ENCODE peak calls at places on chromosomes 3 and 15, in eight cellular contexts. Q is brain microvascular endothelial cell, T is uterus, Z is fibroblast of lung, K is B cell, I is OCI-LY7, L is endothelial cell, W is lower leg skin. G is an unnamed sample.

GRCh38 chr3:184559336-184559735 is 2.2 kb upstream of the EPHB3 start:
- DNase-seq in Q (no peak), T (no peak), Z (no peak), K (no peak), I (no peak), L (no peak), W (no peak), G (no peak)

GRCh38 chr3:151770941-151771340 is 37.2 kb downstream of the AADACL2 start:
- DNase-seq in Q (peak), T (peak), Z (peak), K (no peak), I (no peak), L (no peak), W (no peak), G (no peak)

GRCh38 chr15:89098281-89098680 is 10.0 kb downstream of the ABHD2 start:
- DNase-seq in Q (no peak), T (no peak), Z (no peak), K (no peak), I (no peak), L (no peak), W (no peak), G (no peak)

GRCh38 chr3:119703900-119704531 is 1.2 kb downstream of the CFAP91 start:
- DNase-seq in Q (no peak), T (no peak), Z (no peak), K (no peak), I (no peak), L (no peak), W (no peak), G (no peak)

GRCh38 chr15:43954181-43954621 is 127.4 kb downstream of the WDR76 start:
- DNase-seq in Q (no peak), T (no peak), Z (peak), K (no peak), I (no peak), L (no peak), W (no peak), G (peak)

GRCh38 chr15:70137975-70138374 is 40.3 kb upstream of the TLE3 start:
- DNase-seq in Q (no peak), T (no peak), Z (no peak), K (no peak), I (no peak), L (no peak), W (no peak), G (no peak)

GRCh38 chr3:168026764-168027163 is 69.0 kb downstream of the GOLIM4 start:
- DNase-seq in Q (no peak), T (no peak), Z (no peak), K (no peak), I (no peak), L (no peak), W (no peak), G (no peak)

GRCh38 chr15:85485956-85486567 is 105.7 kb downstream of the AKAP13 start:
- DNase-seq in Q (peak), T (peak), Z (peak), K (peak), I (peak), L (peak), W (peak), G (peak)

GRCh38 chr15:73265536-73266153 is 103.1 kb downstream of the HCN4 start:
- DNase-seq in Q (peak), T (peak), Z (peak), K (peak), I (peak), L (peak), W (peak), G (peak)

GRCh38 chr3:119428538-119428937 is 34.9 kb downstream of the TMEM39A start:
- DNase-seq in Q (no peak), T (no peak), Z (no peak), K (no peak), I (peak), L (no peak), W (no peak), G (peak)

GRCh38 chr3:18372786-18373405 is 52.2 kb downstream of the SATB1 start:
- DNase-seq in Q (no peak), T (no peak), Z (no peak), K (no peak), I (no peak), L (no peak), W (no peak), G (peak)

GRCh38 chr3:47613723-47614122 is 35.1 kb upstream of the CSPG5 start:
- DNase-seq in Q (peak), T (no peak), Z (peak), K (peak), I (peak), L (no peak), W (no peak), G (no peak)

GRCh38 chr3:196837819-196838420 is 29.8 kb upstream of the SENP5 start:
- DNase-seq in Q (peak), T (peak), Z (peak), K (peak), I (peak), L (peak), W (peak), G (peak)

GRCh38 chr3:17938313-17938712 is 195.9 kb upstream of the TBC1D5 start:
- DNase-seq in Q (no peak), T (no peak), Z (no peak), K (no peak), I (no peak), L (no peak), W (no peak), G (no peak)

GRCh38 chr3:45322616-45323015 is 65.8 kb upstream of the LARS2 start:
- DNase-seq in Q (no peak), T (no peak), Z (no peak), K (no peak), I (no peak), L (no peak), W (no peak), G (no peak)

GRCh38 chr3:43998841-43999805 is 242.6 kb upstream of the TOPAZ1 start:
- DNase-seq in Q (peak), T (no peak), Z (peak), K (peak), I (peak), L (peak), W (no peak), G (peak)

GRCh38 chr15:101390462-101390861 is 95.4 kb upstream of the SNRPA1 start:
- DNase-seq in Q (no peak), T (no peak), Z (no peak), K (no peak), I (no peak), L (no peak), W (no peak), G (no peak)

GRCh38 chr15:80778964-80779657 is at the start of gene CEMIP:
- DNase-seq in Q (peak), T (peak), Z (peak), K (peak), I (no peak), L (peak), W (peak), G (peak)

GRCh38 chr3:111070772-111071256 is 802 bp upstream of the NECTIN3 start:
- DNase-seq in Q (peak), T (no peak), Z (no peak), K (peak), I (no peak), L (no peak), W (peak), G (peak)

GRCh38 chr3:126121632-126122031 is 37.7 kb upstream of the SLC41A3 start:
- DNase-seq in Q (no peak), T (no peak), Z (no peak), K (no peak), I (no peak), L (no peak), W (no peak), G (no peak)

GRCh38 chr3:100316656-100317069 is 17.9 kb upstream of the NIT2 start:
- DNase-seq in Q (peak), T (peak), Z (peak), K (peak), I (peak), L (peak), W (peak), G (peak)

GRCh38 chr3:16740531-16740930 is 135.3 kb upstream of the DAZL start:
- DNase-seq in Q (no peak), T (no peak), Z (peak), K (no peak), I (no peak), L (no peak), W (no peak), G (no peak)

GRCh38 chr3:196645091-196645490 is 5.6 kb downstream of the NRROS start:
- DNase-seq in Q (no peak), T (no peak), Z (no peak), K (no peak), I (no peak), L (no peak), W (no peak), G (peak)

GRCh38 chr3:50184242-50184978 is 7.0 kb upstream of the GNAT1 start:
- DNase-seq in Q (no peak), T (no peak), Z (no peak), K (no peak), I (no peak), L (no peak), W (no peak), G (no peak)

GRCh38 chr3:59772416-59773408 is 722.9 kb upstream of the CFAP20DC start:
- DNase-seq in Q (no peak), T (no peak), Z (no peak), K (peak), I (no peak), L (no peak), W (no peak), G (peak)

GRCh38 chr3:46221368-46221767 is 13.3 kb upstream of the CCR1 start:
- DNase-seq in Q (no peak), T (no peak), Z (no peak), K (peak), I (no peak), L (no peak), W (no peak), G (no peak)

GRCh38 chr3:10817506-10817905 is 1.5 kb downstream of the SLC6A11 start:
- DNase-seq in Q (no peak), T (no peak), Z (no peak), K (no peak), I (no peak), L (no peak), W (no peak), G (no peak)

GRCh38 chr3:110894574-110894973 is 177.0 kb upstream of the NECTIN3 start:
- DNase-seq in Q (no peak), T (no peak), Z (no peak), K (no peak), I (no peak), L (no peak), W (no peak), G (no peak)

GRCh38 chr15:56031836-56032235 is 38.4 kb upstream of the NEDD4 start:
- DNase-seq in Q (no peak), T (no peak), Z (no peak), K (no peak), I (no peak), L (no peak), W (no peak), G (no peak)

GRCh38 chr3:152969557-152970300 is 134.8 kb downstream of the P2RY1 start:
- DNase-seq in Q (peak), T (no peak), Z (peak), K (no peak), I (no peak), L (no peak), W (no peak), G (no peak)

GRCh38 chr3:139629033-139629432 is 48.7 kb downstream of the NMNAT3 start:
- DNase-seq in Q (peak), T (no peak), Z (no peak), K (no peak), I (peak), L (no peak), W (no peak), G (peak)

GRCh38 chr3:191873741-191874140 is 412.8 kb downstream of the PYDC2 start:
- DNase-seq in Q (no peak), T (no peak), Z (no peak), K (no peak), I (no peak), L (no peak), W (no peak), G (no peak)

GRCh38 chr3:14403636-14404395 is 1.4 kb downstream of the SLC6A6 start:
- DNase-seq in Q (no peak), T (peak), Z (no peak), K (no peak), I (no peak), L (no peak), W (peak), G (no peak)

GRCh38 chr3:45890405-45890804 is 4.1 kb downstream of the CCR9 start:
- DNase-seq in Q (no peak), T (no peak), Z (no peak), K (peak), I (peak), L (no peak), W (no peak), G (peak)

GRCh38 chr3:52704611-52705437 is 767 bp downstream of the GLT8D1 start:
- DNase-seq in Q (peak), T (no peak), Z (peak), K (peak), I (peak), L (peak), W (peak), G (peak)

GRCh38 chr3:184656991-184657669 is 54.7 kb downstream of the MAGEF1 start:
- DNase-seq in Q (peak), T (no peak), Z (peak), K (no peak), I (no peak), L (no peak), W (no peak), G (peak)

GRCh38 chr15:63461230-63461629 is 43.2 kb upstream of the USP3 start:
- DNase-seq in Q (no peak), T (no peak), Z (no peak), K (no peak), I (no peak), L (peak), W (no peak), G (no peak)
- TF ChIP-seq CTCF in Q (peak), T (no peak), Z (no peak), K (no peak), I (no peak), L (no peak), W (no peak), G (no peak)

DNA sequence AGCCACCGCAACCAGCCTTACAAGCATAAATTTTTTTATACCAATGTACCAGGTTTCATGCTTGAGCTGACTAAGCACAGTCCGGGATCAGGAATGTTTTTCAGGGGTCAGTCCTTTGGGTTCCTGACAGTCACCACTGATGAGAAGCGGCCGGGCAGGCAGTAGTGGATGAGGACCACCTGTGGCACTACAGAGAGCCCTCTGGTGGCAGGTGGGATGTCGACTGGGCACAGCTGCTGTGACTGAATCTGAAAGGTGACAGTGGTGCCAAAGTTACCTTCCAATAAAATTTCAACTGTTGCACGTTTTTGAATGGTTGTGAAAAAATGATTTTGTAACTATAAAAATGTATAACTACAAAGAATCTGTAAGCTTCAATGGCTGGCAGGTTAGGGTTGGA is 34.0 kb downstream of the TPRA1 start:
- DNase-seq in Q (no peak), T (no peak), Z (no peak), K (no peak), I (no peak), L (no peak), W (no peak), G (no peak)
- TF ChIP-seq CTCF in Q (peak), T (no peak), Z (no peak), K (no peak), I (peak), L (peak), W (no peak), G (no peak)

GRCh38 chr15:65258863-65259262 is 27.8 kb downstream of the PARP16 start:
- DNase-seq in Q (no peak), T (peak), Z (no peak), K (no peak), I (no peak), L (no peak), W (peak), G (no peak)
- TF ChIP-seq CTCF in Q (no peak), T (no peak), Z (no peak), K (no peak), I (no peak), L (no peak), W (no peak), G (no peak)

GRCh38 chr3:3992312-3992874 is 193.2 kb downstream of the LRRN1 start:
- DNase-seq in Q (no peak), T (no peak), Z (no peak), K (no peak), I (no peak), L (no peak), W (no peak), G (no peak)

GRCh38 chr3:4001976-4002375 is 202.7 kb downstream of the LRRN1 start:
- DNase-seq in Q (no peak), T (no peak), Z (no peak), K (no peak), I (no peak), L (no peak), W (no peak), G (no peak)

GRCh38 chr3:3998140-3998977 is 199.1 kb downstream of the LRRN1 start:
- DNase-seq in Q (peak), T (no peak), Z (peak), K (peak), I (peak), L (peak), W (no peak), G (peak)
- TF ChIP-seq CTCF in Q (peak), T (no peak), Z (no peak), K (peak), I (peak), L (peak), W (no peak), G (peak)

DNA sequence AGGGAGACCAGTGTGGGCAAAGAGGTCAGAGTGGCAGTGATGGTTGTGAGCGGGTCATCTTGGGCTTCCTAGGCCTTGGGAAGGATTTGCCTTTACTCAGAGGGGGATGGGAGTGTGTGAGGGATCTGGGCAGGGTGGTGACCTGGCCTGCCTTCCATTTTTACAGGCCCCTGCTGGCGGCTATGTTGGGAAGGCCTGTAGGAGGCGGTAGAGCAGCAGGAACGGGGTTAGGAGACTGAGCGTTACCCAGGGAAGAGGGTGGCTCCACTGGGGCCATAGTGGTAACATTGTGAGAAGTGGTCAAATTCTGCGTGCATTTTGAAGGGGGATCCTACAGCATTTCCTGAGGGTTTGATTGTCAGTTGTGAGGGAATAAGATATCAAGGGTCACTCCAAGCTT is 307.3 kb upstream of the CTDSPL start:
- DNase-seq in Q (no peak), T (no peak), Z (no peak), K (no peak), I (no peak), L (no peak), W (no peak), G (no peak)
- TF ChIP-seq CTCF in Q (no peak), T (no peak), Z (no peak), K (no peak), I (peak), L (no peak), W (no peak), G (no peak)

DNA sequence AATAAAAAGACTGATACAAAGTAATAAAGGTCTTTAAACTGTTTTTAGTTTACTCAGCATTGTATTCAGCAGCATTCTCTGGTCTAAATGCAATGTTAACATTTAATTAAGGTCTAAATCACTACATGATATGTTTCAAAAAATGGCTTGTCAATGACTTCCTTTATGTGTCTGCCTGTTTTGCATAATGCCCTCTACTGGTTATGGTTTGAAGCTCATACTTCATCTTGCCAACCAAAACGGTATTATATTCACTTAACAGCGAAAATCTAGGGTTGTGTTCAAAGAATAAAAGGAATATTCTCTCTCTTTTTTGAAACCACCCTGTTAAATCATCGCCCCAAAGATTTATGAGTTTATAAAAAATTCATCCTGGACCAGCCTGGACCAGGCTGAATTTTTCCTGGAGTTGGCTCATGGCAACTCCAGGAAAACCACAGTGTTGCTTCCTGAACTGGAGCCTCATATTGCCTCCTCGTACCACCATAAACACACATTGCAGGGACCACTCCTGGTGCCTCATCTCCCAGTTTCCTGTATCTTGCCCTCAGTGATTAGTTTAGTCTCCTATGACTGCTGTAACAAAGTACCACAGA is 6.7 kb upstream of the NCEH1 start:
- DNase-seq in Q (no peak), T (no peak), Z (no peak), K (peak), I (peak), L (no peak), W (no peak), G (no peak)
- TF ChIP-seq CTCF in Q (peak), T (no peak), Z (no peak), K (no peak), I (peak), L (no peak), W (no peak), G (peak)

GRCh38 chr3:181176610-181177009 is 187.1 kb upstream of the DNAJC19 start:
- DNase-seq in Q (peak), T (no peak), Z (peak), K (peak), I (peak), L (peak), W (peak), G (peak)
- TF ChIP-seq CTCF in Q (peak), T (no peak), Z (peak), K (peak), I (peak), L (peak), W (no peak), G (peak)

DNA sequence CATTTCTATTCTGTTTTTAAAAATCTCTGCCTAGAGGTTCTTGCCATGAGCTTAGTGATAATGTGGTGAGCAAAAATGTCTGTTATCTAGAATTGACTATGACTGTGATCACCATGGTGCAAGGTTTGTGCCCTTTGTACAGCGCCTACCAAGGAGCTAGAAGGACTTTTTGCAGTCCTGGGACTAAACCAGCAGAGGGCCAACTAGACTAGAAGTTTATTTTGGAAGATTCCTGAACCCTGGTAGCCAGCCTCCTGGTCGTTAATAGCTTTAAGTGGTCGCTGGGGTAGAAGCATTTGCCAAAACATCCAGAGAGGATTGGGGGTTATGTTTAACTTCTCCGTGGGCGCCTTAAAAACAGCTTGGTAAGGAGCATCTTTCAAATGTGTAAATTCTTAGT is 7.8 kb downstream of the SCG5 start:
- DNase-seq in Q (peak), T (no peak), Z (no peak), K (no peak), I (no peak), L (peak), W (no peak), G (no peak)
- TF ChIP-seq CTCF in Q (peak), T (no peak), Z (peak), K (no peak), I (peak), L (peak), W (no peak), G (no peak)

GRCh38 chr3:20739814-20740213 is 553.8 kb upstream of the SGO1 start:
- DNase-seq in Q (no peak), T (no peak), Z (no peak), K (no peak), I (peak), L (no peak), W (no peak), G (no peak)
- TF ChIP-seq CTCF in Q (no peak), T (no peak), Z (no peak), K (no peak), I (peak), L (no peak), W (no peak), G (no peak)

GRCh38 chr15:69046781-69047180 is 32.3 kb downstream of the NOX5 start:
- DNase-seq in Q (no peak), T (no peak), Z (no peak), K (no peak), I (no peak), L (no peak), W (no peak), G (no peak)

GRCh38 chr15:69042531-69042930 is 28.0 kb downstream of the NOX5 start:
- DNase-seq in Q (no peak), T (no peak), Z (no peak), K (no peak), I (no peak), L (no peak), W (no peak), G (no peak)

GRCh38 chr15:69049976-69050375 is 35.5 kb downstream of the NOX5 start:
- DNase-seq in Q (no peak), T (no peak), Z (no peak), K (no peak), I (no peak), L (no peak), W (no peak), G (no peak)

GRCh38 chr15:69044899-69045298 is 30.4 kb downstream of the NOX5 start:
- DNase-seq in Q (peak), T (no peak), Z (peak), K (no peak), I (no peak), L (no peak), W (no peak), G (no peak)

GRCh38 chr15:69045810-69046209 is 31.3 kb downstream of the NOX5 start:
- DNase-seq in Q (peak), T (no peak), Z (peak), K (no peak), I (no peak), L (no peak), W (no peak), G (no peak)
- TF ChIP-seq CTCF in Q (peak), T (no peak), Z (peak), K (no peak), I (no peak), L (no peak), W (no peak), G (no peak)